ENCODE peak calls at places on chromosome 17, in seven cellular contexts. P is AG10803; E is activated CD4-positive, alpha-beta memory T cell treated with anti-CD3 and anti-CD28 coated beads for 36 hours; Y is activated naive CD8-positive, alpha-beta T cell treated with anti-CD3 and anti-CD28 coated beads, Interleukin-2, amount 10 ng/mL, durations not matched to agents 7 days and 5 days; F is AG04449; T is transverse colon; Z is CD8-positive, alpha-beta memory T cell. B is an unnamed sample.

GRCh38 chr17:51371732-51372151 is 111.4 kb downstream of the UTP18 start:
- DNase-seq in E (peak), P (peak), F (no peak), Z (no peak), T (no peak), Y (peak), B (peak)

GRCh38 chr17:83071365-83071764 is 8.0 kb upstream of the METRNL start:
- DNase-seq in E (no peak), Y (no peak), P (no peak), F (no peak), T (no peak), Z (no peak), B (no peak)

GRCh38 chr17:2299756-2300155 is 3.8 kb downstream of the SMG6 start:
- DNase-seq in F (no peak), P (no peak), Y (no peak), E (no peak), T (no peak), Z (no peak), B (no peak)

GRCh38 chr17:78381601-78382168 is 3.2 kb downstream of the PGS1 start:
- DNase-seq in T (no peak), E (peak), F (no peak), Y (no peak), Z (no peak), P (peak), B (no peak)

GRCh38 chr17:5468075-5468473 is 708 bp downstream of the DHX33 start:
- DNase-seq in T (no peak), Y (no peak), Z (no peak), P (no peak), E (peak), F (no peak), B (no peak)

GRCh38 chr17:66353937-66354401 is 51.6 kb downstream of the PRKCA start:
- DNase-seq in F (peak), Y (no peak), P (peak), Z (no peak), T (no peak), E (no peak), B (peak)

GRCh38 chr17:17628388-17629008 is 37.0 kb upstream of the PEMT start:
- DNase-seq in E (peak), Y (peak), F (no peak), P (no peak), Z (peak), T (peak), B (no peak)

GRCh38 chr17:82241926-82242697 is 13.3 kb downstream of the SLC16A3 start:
- DNase-seq in T (peak), Z (no peak), F (no peak), E (no peak), Y (no peak), P (no peak), B (peak)

GRCh38 chr17:4310349-4311060 is 46.7 kb upstream of the ANKFY1 start:
- DNase-seq in E (no peak), Y (no peak), P (no peak), T (no peak), Z (no peak), F (no peak), B (peak)

GRCh38 chr17:71176928-71177443 is 943.8 kb upstream of the SOX9 start:
- DNase-seq in E (no peak), P (no peak), F (no peak), Y (no peak), T (no peak), Z (no peak), B (no peak)

GRCh38 chr17:36661047-36661666 is 59.8 kb downstream of the MRM1 start:
- DNase-seq in P (no peak), Z (no peak), F (no peak), T (no peak), Y (no peak), E (no peak), B (no peak)

GRCh38 chr17:39461911-39462641 is 790 bp downstream of the CDK12 start:
- DNase-seq in T (no peak), Y (no peak), F (no peak), P (no peak), Z (no peak), E (no peak), B (peak)

GRCh38 chr17:50697663-50698272 is 9.9 kb downstream of the ANKRD40 start:
- DNase-seq in E (no peak), P (no peak), Z (no peak), F (no peak), Y (no peak), T (no peak), B (no peak)

GRCh38 chr17:514584-514983 is 162.0 kb upstream of the RPH3AL start:
- DNase-seq in T (no peak), P (no peak), Y (no peak), Z (no peak), E (no peak), F (no peak), B (no peak)

GRCh38 chr17:61174310-61174709 is 225.3 kb upstream of the TBX2 start:
- DNase-seq in Y (no peak), E (no peak), Z (no peak), P (no peak), F (no peak), T (no peak), B (no peak)

GRCh38 chr17:60579090-60579489 is 20.9 kb upstream of the PPM1D start:
- DNase-seq in T (no peak), P (peak), Z (no peak), E (no peak), F (no peak), Y (no peak), B (peak)

GRCh38 chr17:39739885-39740356 is 2.2 kb downstream of the GRB7 start:
- DNase-seq in P (no peak), Z (no peak), T (no peak), F (no peak), E (no peak), Y (no peak), B (no peak)

GRCh38 chr17:72806011-72806410 is 286.5 kb downstream of the SLC39A11 start:
- DNase-seq in P (no peak), T (no peak), F (no peak), Z (no peak), E (no peak), Y (no peak), B (no peak)

GRCh38 chr17:82348866-82349265 is 10.2 kb upstream of the TEX19 start:
- DNase-seq in Y (no peak), Z (no peak), P (peak), T (no peak), E (no peak), F (no peak), B (peak)

GRCh38 chr17:40320771-40321501 is 12.0 kb downstream of the RARA start:
- DNase-seq in P (peak), T (peak), E (peak), Y (peak), F (no peak), Z (peak), B (peak)

GRCh38 chr17:66373944-66374817 is 71.8 kb downstream of the PRKCA start:
- DNase-seq in Z (peak), P (no peak), T (peak), Y (peak), E (peak), F (no peak), B (no peak)

GRCh38 chr17:39761861-39762496 is 24.2 kb downstream of the GRB7 start:
- DNase-seq in E (peak), Y (no peak), T (no peak), F (no peak), P (no peak), Z (no peak), B (no peak)

GRCh38 chr17:181213-182163 is at the start of gene DOC2B:
- DNase-seq in E (peak), P (peak), F (no peak), Y (peak), Z (no peak), T (peak), B (peak)

GRCh38 chr17:63350364-63350763 is 95.7 kb downstream of the CYB561 start:
- DNase-seq in Y (no peak), T (no peak), F (no peak), P (no peak), E (no peak), Z (no peak), B (no peak)

GRCh38 chr17:28182559-28182958 is 136.4 kb upstream of the TMEM97 start:
- DNase-seq in Y (no peak), Z (no peak), E (no peak), P (no peak), T (no peak), F (no peak), B (no peak)

GRCh38 chr17:2937331-2938003 is 125.9 kb downstream of the OR1D5 start:
- DNase-seq in T (no peak), Y (no peak), Z (no peak), F (no peak), P (no peak), E (no peak), B (no peak)

GRCh38 chr17:77783991-77784820 is 174.3 kb upstream of the TNRC6C start:
- DNase-seq in P (no peak), E (peak), F (no peak), Y (no peak), T (no peak), Z (peak), B (no peak)

GRCh38 chr17:40945414-40945813 is 8.0 kb upstream of the KRT23 start:
- DNase-seq in Z (no peak), F (no peak), P (no peak), Y (no peak), E (no peak), T (no peak), B (no peak)

GRCh38 chr17:19654901-19655300 is 6.3 kb downstream of the ALDH3A2 start:
- DNase-seq in Y (no peak), E (no peak), Z (no peak), T (no peak), F (no peak), P (no peak), B (no peak)